ENCODE peak calls at places on chromosomes 3 and 15, in four cellular contexts. T is OCI-LY7; M is effector memory CD4-positive, alpha-beta T cell; L is tibial artery. A is an unnamed sample.

GRCh38 chr3:11835028-11835639 is 11.6 kb downstream of the TAMM41 start:
- DNase-seq in T (peak), M (no peak), L (no peak), A (no peak)

GRCh38 chr3:36201546-36201945 is 178.8 kb upstream of the STAC start:
- DNase-seq in T (no peak), M (no peak), L (no peak), A (no peak)

GRCh38 chr3:59257506-59257905 is 207.7 kb upstream of the CFAP20DC start:
- DNase-seq in T (no peak), M (no peak), L (no peak), A (no peak)

GRCh38 chr3:28917895-28918294 is 363.0 kb upstream of the RBMS3 start:
- DNase-seq in T (no peak), M (no peak), L (no peak), A (no peak)

GRCh38 chr3:100333970-100334339 is 602 bp upstream of the NIT2 start:
- DNase-seq in T (no peak), M (no peak), L (no peak), A (no peak)

GRCh38 chr15:95300958-95301357 is 1029.5 kb upstream of the NR2F2 start:
- DNase-seq in T (no peak), M (no peak), L (no peak), A (no peak)

GRCh38 chr15:80776420-80777045 is 2.6 kb upstream of the CEMIP start:
- DNase-seq in T (peak), M (peak), L (peak), A (peak)

GRCh38 chr3:176814252-176814651 is 383.0 kb downstream of the TBL1XR1 start:
- DNase-seq in T (peak), M (no peak), L (peak), A (no peak)

GRCh38 chr3:123042413-123042812 is 14.8 kb upstream of the SEMA5B start:
- DNase-seq in T (no peak), M (no peak), L (no peak), A (no peak)

GRCh38 chr3:111173328-111173900 is 101.8 kb downstream of the NECTIN3 start:
- DNase-seq in T (no peak), M (no peak), L (no peak), A (no peak)

GRCh38 chr15:95327661-95328060 is 1002.8 kb upstream of the NR2F2 start:
- DNase-seq in T (no peak), M (no peak), L (peak), A (no peak)

GRCh38 chr3:4302747-4303146 is 422 bp upstream of the SETMAR start:
- DNase-seq in T (no peak), M (no peak), L (no peak), A (no peak)

GRCh38 chr15:58903232-58903631 is 30.2 kb downstream of the SLTM start:
- DNase-seq in T (no peak), M (no peak), L (no peak), A (no peak)

GRCh38 chr3:156826144-156826895 is at the start of gene LEKR1:
- DNase-seq in T (no peak), M (peak), L (peak), A (peak)

GRCh38 chr3:78900426-78900825 is 867.4 kb downstream of the ROBO1 start:
- DNase-seq in T (no peak), M (no peak), L (no peak), A (no peak)

GRCh38 chr15:58980351-58980939 is 7.0 kb upstream of the RNF111 start:
- DNase-seq in T (peak), M (no peak), L (no peak), A (no peak)

GRCh38 chr3:160812304-160812703 is 56.3 kb downstream of the PPM1L start:
- DNase-seq in T (no peak), M (no peak), L (no peak), A (no peak)

GRCh38 chr3:58356054-58356453 is 23.4 kb downstream of the PXK start:
- DNase-seq in T (peak), M (no peak), L (no peak), A (no peak)

GRCh38 chr3:36937492-36937891 is 7.4 kb downstream of the TRANK1 start:
- DNase-seq in T (no peak), M (no peak), L (no peak), A (no peak)

GRCh38 chr3:4508048-4508981 is 15.2 kb downstream of the ITPR1 start:
- DNase-seq in T (peak), M (no peak), L (no peak), A (no peak)

GRCh38 chr15:101142711-101143110 is 109.1 kb downstream of the CHSY1 start:
- DNase-seq in T (no peak), M (no peak), L (no peak), A (peak)

GRCh38 chr15:80379671-80380070 is 24.5 kb upstream of the ARNT2 start:
- DNase-seq in T (no peak), M (no peak), L (no peak), A (no peak)

GRCh38 chr3:137263982-137264777 is 306.4 kb downstream of the IL20RB start:
- DNase-seq in T (no peak), M (no peak), L (no peak), A (no peak)

GRCh38 chr15:66614456-66615174 is 48.8 kb upstream of the LCTL start:
- DNase-seq in T (no peak), M (no peak), L (no peak), A (no peak)

GRCh38 chr3:60877188-60877587 is 374.1 kb downstream of the FHIT start:
- DNase-seq in T (no peak), M (no peak), L (no peak), A (no peak)

GRCh38 chr3:27535809-27536392 is 51.7 kb upstream of the SLC4A7 start:
- DNase-seq in T (no peak), M (no peak), L (no peak), A (no peak)

GRCh38 chr15:25795061-25795460 is 68.1 kb downstream of the ATP10A start:
- DNase-seq in T (no peak), M (no peak), L (no peak), A (no peak)

GRCh38 chr3:68049781-68050180 is 395.4 kb upstream of the SUCLG2 start:
- DNase-seq in T (no peak), M (no peak), L (no peak), A (no peak)

GRCh38 chr3:58526124-58526957 is 10.6 kb downstream of the ACOX2 start:
- DNase-seq in T (no peak), M (no peak), L (no peak), A (no peak)

GRCh38 chr3:194100856-194101390 is 35.0 kb upstream of the HES1 start:
- DNase-seq in T (peak), M (no peak), L (no peak), A (no peak)

GRCh38 chr3:30578479-30578878 is 27.9 kb upstream of the TGFBR2 start:
- DNase-seq in T (no peak), M (no peak), L (peak), A (no peak)

GRCh38 chr3:168559012-168559411 is 463.3 kb upstream of the GOLIM4 start:
- DNase-seq in T (no peak), M (no peak), L (no peak), A (no peak)

GRCh38 chr3:83034806-83035703 is 1273.6 kb upstream of the GBE1 start:
- DNase-seq in T (no peak), M (no peak), L (no peak), A (no peak)

GRCh38 chr3:10553586-10554235 is 48.3 kb upstream of the ATP2B2 start:
- DNase-seq in T (no peak), M (no peak), L (no peak), A (peak)

GRCh38 chr3:32686713-32687112 is 1.7 kb downstream of the CNOT10 start:
- DNase-seq in T (no peak), M (no peak), L (no peak), A (no peak)
- H3K4me3 ChIP-seq in T (peak), M (no peak), L (no peak), A (no peak)

GRCh38 chr15:89593018-89593417 is 17.7 kb downstream of the TICRR start:
- DNase-seq in T (no peak), M (no peak), L (no peak), A (no peak)
- H3K27ac ChIP-seq in T (no peak), M (no peak), L (no peak), A (no peak)

DNA sequence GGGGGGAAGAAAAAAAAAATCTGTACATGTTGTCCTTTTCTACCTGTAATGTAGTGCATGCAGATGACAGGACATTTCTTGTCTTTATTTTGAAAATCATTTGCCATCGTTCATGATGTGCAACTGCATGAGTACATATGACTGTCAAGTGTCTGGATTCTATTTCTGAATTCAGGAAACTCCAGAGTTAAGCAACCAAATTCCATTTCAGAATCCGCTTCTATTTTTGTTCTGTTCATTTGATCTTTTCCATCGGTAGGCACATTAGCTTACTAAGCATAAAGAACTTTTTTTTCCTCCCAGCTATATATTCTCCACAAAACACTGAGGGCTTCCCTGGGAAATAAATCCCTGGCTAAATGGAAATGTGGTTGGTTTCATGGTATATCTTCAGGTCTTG is 365.5 kb downstream of the PTPRG start:
- DNase-seq in T (no peak), M (no peak), L (no peak), A (no peak)
- H3K4me3 ChIP-seq in T (no peak), M (no peak), L (peak), A (no peak)

GRCh38 chr15:37014566-37014965 is 85.8 kb downstream of the MEIS2 start:
- DNase-seq in T (no peak), M (no peak), L (no peak), A (no peak)
- H3K27ac ChIP-seq in T (no peak), M (no peak), L (no peak), A (no peak)

GRCh38 chr15:52730163-52730562 is 51.0 kb upstream of the ATOSA start:
- DNase-seq in T (peak), M (peak), L (peak), A (no peak)
- H3K4me3 ChIP-seq in T (no peak), M (no peak), L (no peak), A (no peak)

GRCh38 chr3:38275658-38276057 is 6.4 kb upstream of the SLC22A14 start:
- DNase-seq in T (no peak), M (no peak), L (no peak), A (no peak)
- H3K27ac ChIP-seq in T (no peak), M (no peak), L (no peak), A (no peak)

GRCh38 chr15:82533801-82534200 is 6.5 kb downstream of the RPS17 start:
- DNase-seq in T (no peak), M (no peak), L (no peak), A (peak)

GRCh38 chr15:82538961-82539689 is 1.1 kb downstream of the RPS17 start:
- DNase-seq in T (no peak), M (no peak), L (no peak), A (no peak)

GRCh38 chr15:82535566-82536408 is 4.5 kb downstream of the RPS17 start:
- DNase-seq in T (no peak), M (no peak), L (no peak), A (no peak)

GRCh38 chr15:82537351-82537908 is 2.8 kb downstream of the RPS17 start:
- DNase-seq in T (no peak), M (no peak), L (no peak), A (no peak)

DNA sequence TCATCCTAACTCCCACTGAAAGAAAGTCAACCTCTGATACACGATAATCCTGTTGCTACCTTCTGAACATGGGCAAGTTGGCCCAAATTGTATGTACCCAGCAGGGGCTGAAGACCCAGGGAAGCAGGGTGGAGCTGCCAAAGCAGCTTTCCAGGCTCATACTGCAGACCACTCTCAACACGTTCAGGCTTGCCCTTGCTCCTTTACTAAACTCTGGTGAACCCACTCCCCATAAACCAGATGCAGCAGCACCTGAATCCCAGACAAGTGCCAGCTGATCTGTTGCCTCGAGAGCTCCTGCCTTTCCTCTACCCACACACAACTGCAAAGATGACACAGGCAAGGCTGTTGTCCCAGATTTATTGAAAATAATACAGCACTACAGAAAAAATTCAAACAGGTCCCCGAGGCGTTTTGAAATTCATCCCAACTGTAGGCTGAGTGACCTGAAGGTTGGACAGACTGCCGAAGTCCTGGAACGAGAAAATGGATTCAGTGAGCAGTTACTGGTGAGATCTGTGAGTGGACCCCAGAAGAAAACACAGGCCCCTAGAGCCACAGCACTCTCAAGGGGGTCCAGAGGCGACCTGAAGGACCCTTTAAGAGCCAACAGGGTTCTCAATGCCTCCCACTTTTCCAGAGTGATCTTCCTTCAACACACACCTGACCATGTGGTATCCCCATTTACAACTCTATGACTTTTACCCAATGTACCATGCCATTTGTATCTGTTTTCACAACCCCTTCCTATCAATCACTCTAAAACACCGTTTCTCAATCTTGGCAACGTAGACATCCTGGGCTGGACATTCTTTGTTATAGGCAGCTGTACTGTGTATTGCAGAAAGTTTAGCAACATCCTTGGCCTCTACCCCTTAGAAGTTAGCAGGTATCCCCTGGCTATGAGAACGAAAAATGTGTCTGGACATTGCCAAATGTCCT is 3.6 kb downstream of the RPS17 start:
- DNase-seq in T (no peak), M (no peak), L (no peak), A (peak)
- H3K4me3 ChIP-seq in T (peak), M (no peak), L (no peak), A (no peak)

GRCh38 chr3:188404124-188404523 is 250.2 kb downstream of the LPP start:
- DNase-seq in T (no peak), M (no peak), L (no peak), A (no peak)

GRCh38 chr3:188402229-188402628 is 248.3 kb downstream of the LPP start:
- DNase-seq in T (no peak), M (no peak), L (no peak), A (no peak)

GRCh38 chr3:188403404-188403803 is 249.4 kb downstream of the LPP start:
- DNase-seq in T (no peak), M (no peak), L (no peak), A (no peak)

GRCh38 chr3:188400494-188401243 is 246.7 kb downstream of the LPP start:
- DNase-seq in T (peak), M (no peak), L (no peak), A (no peak)

GRCh38 chr3:188401244-188401604 is 247.3 kb downstream of the LPP start:
- DNase-seq in T (no peak), M (no peak), L (no peak), A (no peak)
- H3K27ac ChIP-seq in T (no peak), M (no peak), L (peak), A (no peak)

GRCh38 chr3:125052671-125053303 is 3.0 kb downstream of the HEG1 start:
- DNase-seq in T (no peak), M (no peak), L (no peak), A (no peak)
- H3K4me3 ChIP-seq in T (no peak), M (peak), L (peak), A (peak)

GRCh38 chr3:186414735-186415419 is 52.8 kb upstream of the DGKG start:
- DNase-seq in T (no peak), M (no peak), L (no peak), A (no peak)

GRCh38 chr3:186421946-186422345 is 59.9 kb upstream of the DGKG start:
- DNase-seq in T (no peak), M (no peak), L (no peak), A (no peak)

GRCh38 chr3:186417791-186418190 is 55.8 kb upstream of the DGKG start:
- DNase-seq in T (no peak), M (no peak), L (no peak), A (no peak)

GRCh38 chr3:186413615-186414415 is 51.8 kb upstream of the DGKG start:
- DNase-seq in T (no peak), M (no peak), L (peak), A (peak)

GRCh38 chr3:186418601-186419238 is 56.7 kb upstream of the DGKG start:
- DNase-seq in T (no peak), M (no peak), L (no peak), A (no peak)
- H3K27ac ChIP-seq in T (no peak), M (no peak), L (no peak), A (no peak)